ENCODE peak calls at places on chromosomes 2 and 18, in nine cellular contexts. F is left ventricle myocardium inferior; O is NCI-H748 treated with DMSO at 0.1 percent for 48 hours; I is dermis microvascular lymphatic vessel endothelial cell; R is AG04449; N is GM19239; J is frontal cortex; G is activated naive CD4-positive, alpha-beta T cell treated with anti-CD3 and anti-CD28 coated beads for 36 hours; X is naive thymus-derived CD8-positive, alpha-beta T cell. D is an unnamed sample.
A peak's percentile ranks its signal among the peaks of the same experiment; 100 is the strongest.

GRCh38 chr2:172955587-172955986 is 120.1 kb upstream of the MAP3K20 start:
- DNase-seq in N (no peak), R (no peak), F (no peak), X (no peak), G (no peak), O (no peak), I (no peak), J (no peak), D (no peak)

GRCh38 chr2:5121677-5122076 is 570.5 kb upstream of the SOX11 start:
- DNase-seq in F (no peak), G (no peak), I (no peak), R (no peak), J (no peak), X (no peak), N (no peak), O (no peak), D (peak; percentile 4)

GRCh38 chr18:79583984-79584401 is 95.6 kb upstream of the CTDP1 start:
- DNase-seq in N (no peak), O (no peak), R (no peak), G (no peak), I (no peak), J (no peak), X (no peak), F (peak; percentile 11), D (no peak)

GRCh38 chr2:169108098-169108884 is 38.9 kb downstream of the DHRS9 start:
- DNase-seq in F (no peak), X (no peak), J (no peak), O (no peak), N (no peak), I (no peak), G (no peak), R (no peak), D (no peak)

GRCh38 chr2:211534655-211535054 is 978.3 kb downstream of the CPS1 start:
- DNase-seq in F (peak; percentile 21), R (no peak), O (peak; percentile 65), I (no peak), G (no peak), X (no peak), J (no peak), N (no peak), D (no peak)

GRCh38 chr2:146777181-146777580 is 1067.6 kb upstream of the ACVR2A start:
- DNase-seq in N (no peak), O (no peak), F (no peak), R (no peak), G (no peak), I (no peak), X (no peak), J (no peak), D (no peak)

GRCh38 chr2:179410552-179411356 is 146.1 kb upstream of the SESTD1 start:
- DNase-seq in O (peak; percentile 72), R (no peak), N (peak; percentile 21), J (peak; percentile 20), X (no peak), G (peak; percentile 45), F (no peak), I (peak; percentile 65), D (peak; percentile 58)

GRCh38 chr2:195590866-195591215 is 66.2 kb upstream of the SLC39A10 start:
- DNase-seq in J (no peak), I (no peak), G (no peak), N (no peak), O (no peak), F (no peak), X (no peak), R (no peak), D (peak; percentile 5)

GRCh38 chr2:84276585-84277255 is 182.4 kb downstream of the SUCLG1 start:
- DNase-seq in G (no peak), O (no peak), F (no peak), J (no peak), X (no peak), R (no peak), N (no peak), I (no peak), D (no peak)

GRCh38 chr18:54712315-54712714 is 116.0 kb upstream of the RAB27B start:
- DNase-seq in N (no peak), O (no peak), G (peak; percentile 38), F (no peak), I (peak; percentile 27), R (peak; percentile 40), X (no peak), J (no peak), D (peak; percentile 62)

GRCh38 chr2:15517793-15518192 is 43.3 kb downstream of the NBAS start:
- DNase-seq in R (no peak), F (no peak), N (no peak), G (no peak), J (no peak), I (no peak), O (no peak), X (no peak), D (no peak)

GRCh38 chr2:132632000-132632649 is 37.9 kb downstream of the LYPD1 start:
- DNase-seq in I (no peak), F (no peak), G (no peak), X (no peak), O (no peak), N (no peak), J (no peak), R (no peak), D (peak; percentile 24)

GRCh38 chr2:63843093-63843492 is 1.4 kb downstream of the UGP2 start:
- DNase-seq in O (no peak), F (no peak), I (no peak), J (no peak), X (no peak), G (no peak), N (no peak), R (no peak), D (no peak)

GRCh38 chr2:204234879-204235278 is 298.3 kb downstream of the ICOS start:
- DNase-seq in R (no peak), I (no peak), J (no peak), N (no peak), F (no peak), O (no peak), X (no peak), G (no peak), D (no peak)

GRCh38 chr2:73716518-73717250 is 20.5 kb downstream of the TPRKB start:
- DNase-seq in F (no peak), O (no peak), G (no peak), R (peak; percentile 1), J (peak; percentile 28), X (no peak), N (no peak), I (peak; percentile 40), D (no peak)

GRCh38 chr2:15640291-15640711 is 48.6 kb downstream of the DDX1 start:
- DNase-seq in N (no peak), O (no peak), X (no peak), I (peak; percentile 97), J (peak; percentile 29), G (peak; percentile 33), F (no peak), R (peak; percentile 19), D (peak; percentile 72)

GRCh38 chr2:218878941-218879761 is 1.5 kb upstream of the WNT10A start:
- DNase-seq in J (no peak), I (no peak), G (no peak), X (no peak), N (no peak), F (peak; percentile 12), R (no peak), O (no peak), D (no peak)

GRCh38 chr2:55751966-55752365 is 58.3 kb upstream of the PNPT1 start:
- DNase-seq in X (no peak), O (no peak), R (no peak), I (no peak), J (no peak), G (no peak), F (no peak), N (no peak), D (no peak)

GRCh38 chr2:145221511-145221910 is 701.6 kb upstream of the ZEB2 start:
- DNase-seq in X (no peak), O (no peak), J (no peak), G (no peak), R (no peak), F (no peak), N (no peak), I (no peak), D (no peak)

GRCh38 chr2:219448776-219449476 is 14.3 kb downstream of the SPEG start:
- DNase-seq in F (no peak), I (no peak), G (no peak), J (no peak), N (no peak), X (peak; percentile 31), O (no peak), R (no peak), D (no peak)

GRCh38 chr2:85704800-85705679 is 10.9 kb downstream of the GNLY start:
- DNase-seq in F (no peak), X (no peak), N (no peak), I (no peak), R (no peak), O (no peak), J (no peak), G (no peak), D (no peak)

GRCh38 chr18:2572144-2572682 is 856 bp downstream of the NDC80 start:
- DNase-seq in N (no peak), G (peak; percentile 36), I (no peak), R (no peak), J (no peak), O (peak; percentile 33), X (no peak), F (no peak), D (peak; percentile 15)

GRCh38 chr2:132797551-132797950 is 127.5 kb upstream of the LYPD1 start:
- DNase-seq in G (no peak), I (no peak), J (no peak), R (peak; percentile 81), X (no peak), F (no peak), N (no peak), O (no peak), D (peak; percentile 31)

GRCh38 chr2:20179755-20180594 is 45.0 kb downstream of the SDC1 start:
- DNase-seq in N (no peak), X (no peak), I (no peak), G (no peak), O (no peak), J (no peak), F (no peak), R (no peak), D (no peak)

GRCh38 chr2:16756831-16757644 is 91.4 kb upstream of the CYRIA start:
- DNase-seq in N (peak; percentile 55), J (peak; percentile 75), X (peak; percentile 11), R (peak; percentile 5), I (peak; percentile 75), F (peak; percentile 85), G (peak; percentile 73), O (peak; percentile 43), D (peak; percentile 78)

GRCh38 chr18:49752095-49752457 is 61.3 kb downstream of the ACAA2 start:
- DNase-seq in G (no peak), F (no peak), X (no peak), O (no peak), J (no peak), I (no peak), R (no peak), N (no peak), D (no peak)

GRCh38 chr18:25329783-25330182 is 22.2 kb downstream of the ZNF521 start:
- DNase-seq in F (no peak), R (no peak), X (no peak), I (no peak), G (no peak), J (no peak), O (no peak), N (no peak), D (no peak)

GRCh38 chr2:106011380-106011779 is 182.7 kb downstream of the UXS1 start:
- DNase-seq in J (no peak), X (no peak), F (no peak), G (no peak), R (no peak), I (peak; percentile 88), N (no peak), O (no peak), D (no peak)

GRCh38 chr18:54558609-54559585 is 32.1 kb upstream of the DYNAP start:
- DNase-seq in J (no peak), N (peak; percentile 2), O (no peak), I (peak; percentile 31), F (no peak), R (no peak), X (no peak), G (peak; percentile 5), D (peak; percentile 33)

GRCh38 chr18:48629730-48630324 is 91.0 kb downstream of the CTIF start:
- DNase-seq in X (no peak), J (peak; percentile 40), R (peak; percentile 98), I (peak; percentile 84), F (no peak), G (no peak), N (no peak), O (no peak), D (peak; percentile 90)

GRCh38 chr18:27808678-27809077 is 368.3 kb downstream of the CDH2 start:
- DNase-seq in O (no peak), J (no peak), G (no peak), X (no peak), I (no peak), R (peak; percentile 10), F (no peak), N (no peak), D (peak; percentile 30)

D was measured in mesenchymal stem cell.